ENCODE peak calls at places on chromosomes 1 and 21, in four cellular contexts. C is MCF 10A, X is endothelial cell, J is progenitor cell of endocrine pancreas. I is an unnamed sample.

GRCh38 chr1:2807678-2808385 is 6.3 kb upstream of the TTC34 start:
- DNase-seq in C (no peak), X (no peak), J (no peak), I (no peak)

GRCh38 chr1:95035536-95035935 is 37.2 kb downstream of the ALG14 start:
- DNase-seq in C (peak), X (no peak), J (no peak), I (no peak)

GRCh38 chr1:219959540-219960208 is 31.3 kb upstream of the SLC30A10 start:
- DNase-seq in C (no peak), X (no peak), J (no peak), I (no peak)

GRCh38 chr1:71828431-71829012 is 453.8 kb downstream of the NEGR1 start:
- DNase-seq in C (no peak), X (no peak), J (no peak), I (no peak)

GRCh38 chr1:164756741-164757140 is 197.8 kb downstream of the PBX1 start:
- DNase-seq in C (no peak), X (no peak), J (no peak), I (no peak)

GRCh38 chr1:174726167-174726879 is 273.4 kb upstream of the CACYBP start:
- DNase-seq in C (peak), X (no peak), J (no peak), I (no peak)

GRCh38 chr1:44030606-44031050 is 634 bp downstream of the SLC6A9 start:
- DNase-seq in C (peak), X (peak), J (peak), I (peak)

GRCh38 chr1:41633764-41634163 is 149.3 kb upstream of the EDN2 start:
- DNase-seq in C (no peak), X (no peak), J (no peak), I (no peak)

GRCh38 chr1:104991702-104992101 is 1242.0 kb downstream of the AMY1C start:
- DNase-seq in C (peak), X (no peak), J (no peak), I (no peak)

GRCh38 chr1:235941852-235942624 is 75.3 kb upstream of the LYST start:
- DNase-seq in C (peak), X (no peak), J (no peak), I (no peak)

GRCh38 chr1:111366256-111366655 is 61.3 kb downstream of the OVGP1 start:
- DNase-seq in C (peak), X (no peak), J (no peak), I (no peak)

GRCh38 chr1:235697517-235697916 is 47.9 kb upstream of the GNG4 start:
- DNase-seq in C (no peak), X (no peak), J (no peak), I (no peak)

GRCh38 chr1:153192697-153193096 is 10.5 kb upstream of the LELP1 start:
- DNase-seq in C (peak), X (peak), J (peak), I (no peak)
- TF ChIP-seq CTCF in C (peak), X (peak), J (peak), I (peak)

GRCh38 chr21:17053321-17053720 is 459.5 kb upstream of the CXADR start:
- DNase-seq in C (no peak), X (no peak), J (no peak), I (no peak)
- TF ChIP-seq CTCF in C (no peak), X (no peak), J (no peak), I (no peak)

GRCh38 chr1:155244368-155245162 is 10.7 kb downstream of the ENTREP3 start:
- DNase-seq in C (peak), X (peak), J (peak), I (peak)
- TF ChIP-seq CTCF in C (peak), X (peak), J (peak), I (peak)

GRCh38 chr1:201653883-201654282 is 115.0 kb downstream of the NAV1 start:
- DNase-seq in C (no peak), X (no peak), J (no peak), I (no peak)

GRCh38 chr1:201655910-201656669 is 117.2 kb downstream of the NAV1 start:
- DNase-seq in C (no peak), X (no peak), J (no peak), I (no peak)

GRCh38 chr1:201656670-201657032 is 117.7 kb downstream of the NAV1 start:
- DNase-seq in C (no peak), X (no peak), J (no peak), I (no peak)

GRCh38 chr1:201653238-201653637 is 114.3 kb downstream of the NAV1 start:
- DNase-seq in C (no peak), X (no peak), J (no peak), I (no peak)

GRCh38 chr1:201655243-201655642 is 116.3 kb downstream of the NAV1 start:
- DNase-seq in C (no peak), X (no peak), J (no peak), I (peak)
- TF ChIP-seq CTCF in C (no peak), X (no peak), J (no peak), I (peak)